ENCODE peak calls at places on chromosome 2, in six cellular contexts. Q is K562, T is upper lobe of right lung, A is cardiac fibroblast, R is brain microvascular endothelial cell, M is uterus. U is an unnamed sample.

GRCh38 chr2:41784496-41784895 is 263.3 kb upstream of the PKDCC start:
- DNase-seq in A (no peak), R (no peak), M (no peak), Q (no peak), T (no peak), U (no peak)

GRCh38 chr2:150621800-150622199 is 134.3 kb upstream of the RND3 start:
- DNase-seq in M (no peak), A (peak; percentile 65), R (peak; percentile 77), Q (no peak), T (no peak), U (no peak)

GRCh38 chr2:231910771-231911170 is 15.4 kb downstream of the NPPC start:
- DNase-seq in R (no peak), Q (no peak), M (no peak), T (no peak), A (no peak), U (no peak)

GRCh38 chr2:95062716-95063400 is 37.4 kb downstream of the MAL start:
- DNase-seq in R (no peak), A (no peak), M (no peak), T (no peak), Q (no peak), U (no peak)

GRCh38 chr2:239737144-239737463 is 288.0 kb downstream of the NDUFA10 start:
- DNase-seq in A (no peak), Q (no peak), T (no peak), M (no peak), R (no peak), U (no peak)

GRCh38 chr2:201024518-201024917 is 47.0 kb downstream of the HYCC2 start:
- DNase-seq in T (no peak), A (no peak), Q (no peak), R (no peak), M (no peak), U (no peak)

GRCh38 chr2:49178656-49179055 is 24.3 kb upstream of the FSHR start:
- DNase-seq in T (no peak), A (no peak), R (no peak), Q (no peak), M (no peak), U (no peak)

GRCh38 chr2:207135340-207135739 is 30.4 kb downstream of the KLF7 start:
- DNase-seq in A (peak; percentile 63), T (no peak), M (no peak), Q (no peak), R (no peak), U (no peak)

GRCh38 chr2:111122631-111123421 is 2.1 kb downstream of the BCL2L11 start:
- DNase-seq in R (peak; percentile 79), T (peak; percentile 88), Q (peak; percentile 66), A (peak; percentile 93), M (peak; percentile 80), U (no peak)

GRCh38 chr2:62826141-62826540 is 120.6 kb downstream of the EHBP1 start:
- DNase-seq in R (no peak), Q (no peak), T (no peak), M (no peak), A (peak; percentile 76), U (no peak)

GRCh38 chr2:9846554-9846953 is 3.3 kb downstream of the TAF1B start:
- DNase-seq in M (no peak), A (peak; percentile 20), Q (no peak), R (peak; percentile 29), T (no peak), U (no peak)

GRCh38 chr2:31379102-31379501 is 35.4 kb downstream of the XDH start:
- DNase-seq in Q (no peak), M (no peak), R (no peak), T (no peak), A (no peak), U (no peak)

GRCh38 chr2:218005028-218005427 is 2.2 kb upstream of the TNS1 start:
- DNase-seq in R (no peak), Q (peak; percentile 5), M (no peak), T (no peak), A (no peak), U (no peak)

GRCh38 chr2:236892721-236893120 is 193.0 kb upstream of the COPS8 start:
- DNase-seq in M (no peak), R (no peak), Q (no peak), T (no peak), A (no peak), U (no peak)

GRCh38 chr2:202178342-202178958 is 59.9 kb downstream of the SUMO1 start:
- DNase-seq in A (peak; percentile 74), M (peak; percentile 43), R (peak; percentile 68), Q (peak; percentile 59), T (no peak), U (peak; percentile 26)

GRCh38 chr2:182542501-182543258 is 115.8 kb upstream of the PDE1A start:
- DNase-seq in T (no peak), Q (no peak), A (peak; percentile 91), M (no peak), R (peak; percentile 11), U (no peak)

GRCh38 chr2:217335341-217335966 is 475.6 kb upstream of the TNP1 start:
- DNase-seq in Q (no peak), M (no peak), A (no peak), T (no peak), R (no peak), U (no peak)

GRCh38 chr2:240224676-240225075 is 84.2 kb upstream of the OTOS start:
- DNase-seq in M (no peak), T (no peak), A (peak; percentile 68), R (peak; percentile 73), Q (no peak), U (no peak)

GRCh38 chr2:195995499-195995898 is 73.1 kb downstream of the DNAH7 start:
- DNase-seq in Q (no peak), T (no peak), R (no peak), M (no peak), A (no peak), U (no peak)

GRCh38 chr2:63763336-63764056 is 78.2 kb upstream of the UGP2 start:
- DNase-seq in R (no peak), A (peak; percentile 17), Q (no peak), M (no peak), T (no peak), U (no peak)

GRCh38 chr2:204869142-204869823 is 324.0 kb downstream of the PARD3B start:
- DNase-seq in T (no peak), R (peak; percentile 10), Q (no peak), M (no peak), A (peak; percentile 16), U (no peak)

GRCh38 chr2:133324150-133324561 is 244.1 kb downstream of the NCKAP5 start:
- DNase-seq in A (peak; percentile 26), M (no peak), R (peak; percentile 87), T (no peak), Q (no peak), U (no peak)

GRCh38 chr2:99706734-99707133 is 216.9 kb upstream of the REV1 start:
- DNase-seq in Q (no peak), T (no peak), R (no peak), M (no peak), A (no peak), U (no peak)

GRCh38 chr2:98649135-98649991 is 41.0 kb downstream of the UNC50 start:
- DNase-seq in Q (peak; percentile 72), M (peak; percentile 63), A (peak; percentile 86), R (peak; percentile 79), T (no peak), U (peak; percentile 61)

GRCh38 chr2:43202289-43202688 is 24.1 kb downstream of the ZFP36L2 start:
- DNase-seq in A (no peak), M (no peak), Q (no peak), R (no peak), T (no peak), U (no peak)
- H3K4me3 ChIP-seq in A (no peak overlapping the region), M (no peak overlapping the region), Q (no peak overlapping the region), R (no peak overlapping the region), T (no peak overlapping the region), U (no peak overlapping the region)

GRCh38 chr2:172113617-172114016 is 10.9 kb upstream of the DLX2 start:
- DNase-seq in A (peak; percentile 55), M (no peak), R (no peak), Q (peak; percentile 70), T (no peak), U (no peak)
- TF ChIP-seq CTCF in A (no peak), M (peak; percentile 35), R (peak; percentile 44), Q (peak; percentile 73), T (peak; percentile 23), U (peak; percentile 31)

GRCh38 chr2:69723791-69724190 is 18.1 kb upstream of the ANXA4 start:
- DNase-seq in A (no peak), R (no peak), Q (no peak), M (no peak), T (no peak), U (no peak)

GRCh38 chr2:69720922-69721491 is 20.9 kb upstream of the ANXA4 start:
- DNase-seq in M (no peak), Q (no peak), A (no peak), T (no peak), R (no peak), U (no peak)

GRCh38 chr2:69725706-69726360 is 16.1 kb upstream of the ANXA4 start:
- DNase-seq in M (no peak), R (no peak), T (no peak), A (no peak), Q (no peak), U (no peak)

GRCh38 chr2:69720404-69720803 is 21.5 kb upstream of the ANXA4 start:
- DNase-seq in A (peak; percentile 32), M (no peak), R (no peak), T (no peak), Q (peak; percentile 22), U (no peak)

DNA sequence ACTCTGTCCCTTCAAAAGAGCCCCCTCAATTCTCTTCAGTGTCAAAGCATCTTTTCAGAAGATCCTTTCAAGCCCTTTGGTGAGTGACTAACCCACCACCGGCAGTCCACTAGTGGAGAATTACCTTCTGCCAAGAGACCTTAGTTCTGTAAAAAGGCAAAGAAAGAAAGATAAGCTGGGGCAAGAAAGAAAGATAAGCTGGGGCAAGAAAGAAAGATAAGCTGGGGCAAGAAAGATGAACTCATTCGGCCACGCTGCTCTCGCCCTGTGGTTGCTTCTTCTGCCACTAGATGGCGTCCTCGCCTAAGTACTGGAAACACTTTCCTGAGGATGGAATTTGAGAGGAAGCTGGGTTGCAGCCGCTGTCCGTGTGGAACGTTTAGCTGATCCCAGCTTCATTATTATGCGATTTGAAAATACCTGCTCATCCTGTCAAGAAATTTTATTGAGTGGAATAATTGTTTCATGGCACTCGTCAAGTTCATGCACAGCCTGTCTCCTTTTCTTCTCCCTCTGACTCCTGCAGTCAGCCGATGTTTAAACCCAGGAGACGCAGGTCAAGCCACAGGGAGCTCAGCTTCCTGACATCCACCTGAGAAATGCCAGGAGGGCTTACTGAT is 17.3 kb upstream of the ANXA4 start:
- DNase-seq in M (peak; percentile 86), R (peak; percentile 75), A (peak; percentile 82), T (peak; percentile 85), Q (peak; percentile 91), U (peak; percentile 60)
- H3K4me3 ChIP-seq in M (peak overlapping the region; percentile 8), R (peak overlapping the region; percentile 30), A (peak overlapping the region; percentile 38), T (peak overlapping the region; percentile 36), Q (no peak overlapping the region), U (peak overlapping the region; percentile 37)

GRCh38 chr2:112342067-112342466 is 66.7 kb downstream of the ZC3H6 start:
- DNase-seq in T (no peak), M (no peak), A (no peak), R (no peak), Q (no peak), U (no peak)

GRCh38 chr2:112340868-112341267 is 65.5 kb downstream of the ZC3H6 start:
- DNase-seq in Q (no peak), A (no peak), T (no peak), R (no peak), M (no peak), U (no peak)

GRCh38 chr2:112343827-112344585 is 68.6 kb downstream of the ZC3H6 start:
- DNase-seq in Q (no peak), A (peak; percentile 19), R (no peak), T (no peak), M (no peak), U (peak; percentile 1)

GRCh38 chr2:112340416-112340815 is 65.0 kb downstream of the ZC3H6 start:
- DNase-seq in R (no peak), M (no peak), Q (no peak), T (no peak), A (no peak), U (no peak)

GRCh38 chr2:112345030-112346027 is 69.9 kb downstream of the ZC3H6 start:
- DNase-seq in R (no peak), T (no peak), M (no peak), A (no peak), Q (peak; percentile 9), U (no peak)
- TF ChIP-seq CTCF in R (no peak), T (no peak), M (no peak), A (no peak), Q (peak; percentile 50), U (no peak)

U was measured in GM12864.